ENCODE peak calls at places on chromosome 3, in eight cellular contexts. One of them, this sample, is unnamed.

GRCh38 chr3:132499071-132499470 is 81.8 kb downstream of the DNAJC13 start:
- DNase-seq in brain microvascular endothelial cell: no peak
- DNase-seq in A549: no peak
- DNase-seq in GM12864: no peak
- DNase-seq in CD8-positive, alpha-beta T cell: no peak
- DNase-seq in effector memory CD4-positive, alpha-beta T cell: no peak
- DNase-seq in fibroblast of lung: no peak
- DNase-seq in astrocyte of the spinal cord: no peak
- DNase-seq in this sample: no peak

GRCh38 chr3:56055616-56056350 is 412.5 kb downstream of the ERC2 start:
- DNase-seq in brain microvascular endothelial cell: no peak
- DNase-seq in GM12864: no peak
- DNase-seq in astrocyte of the spinal cord: peak
- DNase-seq in CD8-positive, alpha-beta T cell: no peak
- DNase-seq in effector memory CD4-positive, alpha-beta T cell: no peak
- DNase-seq in A549: no peak
- DNase-seq in fibroblast of lung: no peak
- DNase-seq in this sample: no peak

GRCh38 chr3:13420051-13420816 is at the start of gene NUP210:
- DNase-seq in CD8-positive, alpha-beta T cell: peak
- DNase-seq in brain microvascular endothelial cell: no peak
- DNase-seq in GM12864: no peak
- DNase-seq in effector memory CD4-positive, alpha-beta T cell: no peak
- DNase-seq in fibroblast of lung: no peak
- DNase-seq in astrocyte of the spinal cord: no peak
- DNase-seq in A549: peak
- DNase-seq in this sample: no peak

GRCh38 chr3:45611619-45612018 is 17.1 kb downstream of the LIMD1 start:
- DNase-seq in astrocyte of the spinal cord: peak
- DNase-seq in brain microvascular endothelial cell: no peak
- DNase-seq in fibroblast of lung: no peak
- DNase-seq in effector memory CD4-positive, alpha-beta T cell: no peak
- DNase-seq in GM12864: no peak
- DNase-seq in A549: no peak
- DNase-seq in CD8-positive, alpha-beta T cell: no peak
- DNase-seq in this sample: no peak

GRCh38 chr3:97228966-97229365 is 414.6 kb downstream of the EPHA6 start:
- DNase-seq in A549: no peak
- DNase-seq in effector memory CD4-positive, alpha-beta T cell: no peak
- DNase-seq in CD8-positive, alpha-beta T cell: no peak
- DNase-seq in astrocyte of the spinal cord: no peak
- DNase-seq in fibroblast of lung: no peak
- DNase-seq in GM12864: no peak
- DNase-seq in brain microvascular endothelial cell: no peak
- DNase-seq in this sample: no peak

GRCh38 chr3:181403876-181404660 is 307.7 kb upstream of the SOX2 start:
- DNase-seq in CD8-positive, alpha-beta T cell: no peak
- DNase-seq in GM12864: no peak
- DNase-seq in astrocyte of the spinal cord: no peak
- DNase-seq in effector memory CD4-positive, alpha-beta T cell: no peak
- DNase-seq in A549: no peak
- DNase-seq in brain microvascular endothelial cell: no peak
- DNase-seq in fibroblast of lung: no peak
- DNase-seq in this sample: no peak

GRCh38 chr3:4772171-4772804 is 206.9 kb upstream of the BHLHE40 start:
- DNase-seq in astrocyte of the spinal cord: peak
- DNase-seq in effector memory CD4-positive, alpha-beta T cell: no peak
- DNase-seq in A549: no peak
- DNase-seq in brain microvascular endothelial cell: peak
- DNase-seq in CD8-positive, alpha-beta T cell: no peak
- DNase-seq in fibroblast of lung: peak
- DNase-seq in GM12864: no peak
- DNase-seq in this sample: no peak

GRCh38 chr3:126571078-126571477 is 12.3 kb upstream of the C3orf22 start:
- DNase-seq in brain microvascular endothelial cell: no peak
- DNase-seq in astrocyte of the spinal cord: no peak
- DNase-seq in CD8-positive, alpha-beta T cell: no peak
- DNase-seq in GM12864: no peak
- DNase-seq in A549: no peak
- DNase-seq in effector memory CD4-positive, alpha-beta T cell: no peak
- DNase-seq in fibroblast of lung: no peak
- DNase-seq in this sample: no peak

GRCh38 chr3:156456771-156457224 is 98.1 kb downstream of the SSR3 start:
- DNase-seq in astrocyte of the spinal cord: peak
- DNase-seq in fibroblast of lung: no peak
- DNase-seq in brain microvascular endothelial cell: peak
- DNase-seq in CD8-positive, alpha-beta T cell: no peak
- DNase-seq in effector memory CD4-positive, alpha-beta T cell: no peak
- DNase-seq in A549: no peak
- DNase-seq in GM12864: no peak
- DNase-seq in this sample: no peak

GRCh38 chr3:196624008-196624790 is 15.3 kb upstream of the NRROS start:
- DNase-seq in effector memory CD4-positive, alpha-beta T cell: no peak
- DNase-seq in fibroblast of lung: no peak
- DNase-seq in astrocyte of the spinal cord: no peak
- DNase-seq in brain microvascular endothelial cell: no peak
- DNase-seq in CD8-positive, alpha-beta T cell: no peak
- DNase-seq in GM12864: no peak
- DNase-seq in A549: no peak
- DNase-seq in this sample: no peak

GRCh38 chr3:148092624-148093194 is 605.0 kb upstream of the AGTR1 start:
- DNase-seq in effector memory CD4-positive, alpha-beta T cell: no peak
- DNase-seq in CD8-positive, alpha-beta T cell: no peak
- DNase-seq in GM12864: no peak
- DNase-seq in brain microvascular endothelial cell: no peak
- DNase-seq in astrocyte of the spinal cord: no peak
- DNase-seq in A549: no peak
- DNase-seq in fibroblast of lung: no peak
- DNase-seq in this sample: no peak

GRCh38 chr3:16439163-16439847 is 74.2 kb downstream of the RFTN1 start:
- DNase-seq in astrocyte of the spinal cord: no peak
- DNase-seq in A549: no peak
- DNase-seq in CD8-positive, alpha-beta T cell: no peak
- DNase-seq in brain microvascular endothelial cell: no peak
- DNase-seq in effector memory CD4-positive, alpha-beta T cell: no peak
- DNase-seq in GM12864: no peak
- DNase-seq in fibroblast of lung: no peak
- DNase-seq in this sample: no peak

GRCh38 chr3:9111349-9112265 is 137.8 kb downstream of the SRGAP3 start:
- DNase-seq in GM12864: no peak
- DNase-seq in A549: no peak
- DNase-seq in CD8-positive, alpha-beta T cell: no peak
- DNase-seq in effector memory CD4-positive, alpha-beta T cell: no peak
- DNase-seq in fibroblast of lung: no peak
- DNase-seq in astrocyte of the spinal cord: no peak
- DNase-seq in brain microvascular endothelial cell: no peak
- DNase-seq in this sample: no peak

GRCh38 chr3:8621141-8621540 is 23.5 kb downstream of the SSUH2 start:
- DNase-seq in astrocyte of the spinal cord: no peak
- DNase-seq in effector memory CD4-positive, alpha-beta T cell: no peak
- DNase-seq in brain microvascular endothelial cell: no peak
- DNase-seq in A549: no peak
- DNase-seq in fibroblast of lung: no peak
- DNase-seq in CD8-positive, alpha-beta T cell: no peak
- DNase-seq in GM12864: no peak
- DNase-seq in this sample: no peak

GRCh38 chr3:125110016-125110875 is 54.4 kb upstream of the HEG1 start:
- DNase-seq in CD8-positive, alpha-beta T cell: no peak
- DNase-seq in effector memory CD4-positive, alpha-beta T cell: no peak
- DNase-seq in fibroblast of lung: peak
- DNase-seq in A549: peak
- DNase-seq in GM12864: no peak
- DNase-seq in brain microvascular endothelial cell: peak
- DNase-seq in astrocyte of the spinal cord: peak
- DNase-seq in this sample: no peak
- H3K4me3 ChIP-seq in CD8-positive, alpha-beta T cell: no peak
- H3K4me3 ChIP-seq in effector memory CD4-positive, alpha-beta T cell: no peak
- H3K4me3 ChIP-seq in fibroblast of lung: peak
- H3K4me3 ChIP-seq in A549: no peak
- H3K4me3 ChIP-seq in GM12864: peak
- H3K4me3 ChIP-seq in brain microvascular endothelial cell: no peak
- H3K4me3 ChIP-seq in astrocyte of the spinal cord: peak
- H3K4me3 ChIP-seq in this sample: no peak

GRCh38 chr3:66478923-66479322 is 21.9 kb downstream of the LRIG1 start:
- DNase-seq in brain microvascular endothelial cell: no peak
- DNase-seq in fibroblast of lung: no peak
- DNase-seq in A549: no peak
- DNase-seq in effector memory CD4-positive, alpha-beta T cell: no peak
- DNase-seq in CD8-positive, alpha-beta T cell: no peak
- DNase-seq in GM12864: no peak
- DNase-seq in astrocyte of the spinal cord: no peak
- DNase-seq in this sample: no peak
- H3K4me3 ChIP-seq in brain microvascular endothelial cell: no peak
- H3K4me3 ChIP-seq in fibroblast of lung: no peak
- H3K4me3 ChIP-seq in A549: no peak
- H3K4me3 ChIP-seq in effector memory CD4-positive, alpha-beta T cell: no peak
- H3K4me3 ChIP-seq in CD8-positive, alpha-beta T cell: no peak
- H3K4me3 ChIP-seq in GM12864: no peak
- H3K4me3 ChIP-seq in astrocyte of the spinal cord: no peak
- H3K4me3 ChIP-seq in this sample: no peak

GRCh38 chr3:185932213-185932612 is 5.6 kb downstream of the TRA2B start:
- DNase-seq in brain microvascular endothelial cell: no peak
- DNase-seq in effector memory CD4-positive, alpha-beta T cell: no peak
- DNase-seq in fibroblast of lung: no peak
- DNase-seq in astrocyte of the spinal cord: no peak
- DNase-seq in CD8-positive, alpha-beta T cell: no peak
- DNase-seq in A549: no peak
- DNase-seq in GM12864: no peak
- DNase-seq in this sample: no peak

GRCh38 chr3:185933374-185933950 is 4.4 kb downstream of the TRA2B start:
- DNase-seq in GM12864: no peak
- DNase-seq in CD8-positive, alpha-beta T cell: no peak
- DNase-seq in fibroblast of lung: no peak
- DNase-seq in effector memory CD4-positive, alpha-beta T cell: no peak
- DNase-seq in astrocyte of the spinal cord: no peak
- DNase-seq in brain microvascular endothelial cell: no peak
- DNase-seq in A549: no peak
- DNase-seq in this sample: no peak

GRCh38 chr3:185936814-185937688 is 763 bp downstream of the TRA2B start:
- DNase-seq in GM12864: peak
- DNase-seq in fibroblast of lung: peak
- DNase-seq in effector memory CD4-positive, alpha-beta T cell: peak
- DNase-seq in CD8-positive, alpha-beta T cell: peak
- DNase-seq in A549: peak
- DNase-seq in brain microvascular endothelial cell: peak
- DNase-seq in astrocyte of the spinal cord: peak
- DNase-seq in this sample: peak

GRCh38 chr3:185935465-185936263 is 2.1 kb downstream of the TRA2B start:
- DNase-seq in GM12864: no peak
- DNase-seq in effector memory CD4-positive, alpha-beta T cell: no peak
- DNase-seq in astrocyte of the spinal cord: no peak
- DNase-seq in CD8-positive, alpha-beta T cell: no peak
- DNase-seq in A549: no peak
- DNase-seq in brain microvascular endothelial cell: no peak
- DNase-seq in fibroblast of lung: no peak
- DNase-seq in this sample: no peak

DNA sequence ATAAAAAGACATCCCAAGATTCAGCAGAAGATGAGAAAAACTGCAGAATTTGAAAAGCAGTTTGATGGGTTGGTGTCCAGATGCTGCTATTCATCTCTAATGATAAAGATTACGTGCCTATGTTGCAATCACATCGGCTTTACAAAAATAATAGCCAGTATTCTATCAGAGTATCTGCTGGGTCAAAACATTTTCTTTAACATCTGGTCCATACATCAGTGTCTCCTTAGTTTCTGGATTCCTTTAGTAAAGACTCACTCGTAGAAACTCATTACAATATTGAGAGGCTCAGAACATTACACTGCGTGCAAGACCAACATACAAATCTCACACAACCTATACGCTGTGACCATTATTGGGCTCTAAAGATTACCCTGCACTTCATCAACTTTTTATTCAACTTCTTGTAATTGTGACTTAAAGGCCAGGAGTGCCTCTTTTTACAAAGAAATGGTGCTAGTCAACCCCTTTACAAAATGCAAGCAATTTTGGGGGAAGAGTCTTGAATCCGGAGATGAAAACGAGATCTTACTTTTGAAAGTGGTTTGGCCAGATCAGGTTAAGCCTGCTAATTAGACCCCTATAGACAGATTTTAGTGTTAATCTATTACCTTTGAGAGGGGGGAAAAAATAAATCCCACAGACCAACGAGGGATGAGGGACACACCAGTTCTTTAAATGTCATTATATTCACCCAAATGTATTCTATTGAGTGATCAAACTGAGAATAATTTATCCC is 2.9 kb downstream of the TRA2B start:
- DNase-seq in astrocyte of the spinal cord: no peak
- DNase-seq in brain microvascular endothelial cell: no peak
- DNase-seq in fibroblast of lung: peak
- DNase-seq in A549: no peak
- DNase-seq in CD8-positive, alpha-beta T cell: no peak
- DNase-seq in effector memory CD4-positive, alpha-beta T cell: no peak
- DNase-seq in GM12864: no peak
- DNase-seq in this sample: no peak
- H3K4me3 ChIP-seq in astrocyte of the spinal cord: peak
- H3K4me3 ChIP-seq in brain microvascular endothelial cell: peak
- H3K4me3 ChIP-seq in fibroblast of lung: peak
- H3K4me3 ChIP-seq in A549: peak
- H3K4me3 ChIP-seq in CD8-positive, alpha-beta T cell: peak
- H3K4me3 ChIP-seq in effector memory CD4-positive, alpha-beta T cell: peak
- H3K4me3 ChIP-seq in GM12864: peak
- H3K4me3 ChIP-seq in this sample: peak

GRCh38 chr3:101611023-101611422 is 37.0 kb downstream of the PCNP start:
- DNase-seq in brain microvascular endothelial cell: no peak
- DNase-seq in effector memory CD4-positive, alpha-beta T cell: no peak
- DNase-seq in CD8-positive, alpha-beta T cell: no peak
- DNase-seq in GM12864: peak
- DNase-seq in astrocyte of the spinal cord: no peak
- DNase-seq in fibroblast of lung: no peak
- DNase-seq in A549: no peak
- DNase-seq in this sample: no peak
- H3K4me3 ChIP-seq in brain microvascular endothelial cell: no peak
- H3K4me3 ChIP-seq in effector memory CD4-positive, alpha-beta T cell: no peak
- H3K4me3 ChIP-seq in CD8-positive, alpha-beta T cell: no peak
- H3K4me3 ChIP-seq in GM12864: no peak
- H3K4me3 ChIP-seq in astrocyte of the spinal cord: no peak
- H3K4me3 ChIP-seq in fibroblast of lung: no peak
- H3K4me3 ChIP-seq in A549: no peak
- H3K4me3 ChIP-seq in this sample: no peak

DNA sequence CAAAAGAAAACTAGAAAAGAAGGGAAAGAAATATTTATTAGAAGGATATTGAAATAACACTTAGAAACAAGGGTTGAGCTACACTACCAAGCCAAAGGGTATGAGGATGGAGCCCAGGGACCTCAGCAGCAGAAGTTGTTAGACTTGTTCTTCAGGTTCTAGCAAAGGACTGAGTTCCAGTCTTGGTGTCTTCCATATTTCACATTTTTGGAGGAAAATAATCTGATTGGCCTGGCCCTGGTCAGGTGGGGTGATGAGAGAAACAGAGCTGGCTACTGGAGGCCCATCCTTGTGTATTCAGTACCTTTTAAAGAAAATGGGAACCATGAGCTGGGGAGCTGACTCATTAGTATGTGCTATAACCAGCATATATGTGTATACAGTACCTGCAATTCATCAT is 28.2 kb downstream of the PPP4R2 start:
- DNase-seq in GM12864: no peak
- DNase-seq in CD8-positive, alpha-beta T cell: no peak
- DNase-seq in fibroblast of lung: no peak
- DNase-seq in astrocyte of the spinal cord: no peak
- DNase-seq in A549: no peak
- DNase-seq in brain microvascular endothelial cell: no peak
- DNase-seq in effector memory CD4-positive, alpha-beta T cell: no peak
- DNase-seq in this sample: no peak
- H3K4me3 ChIP-seq in GM12864: no peak
- H3K4me3 ChIP-seq in CD8-positive, alpha-beta T cell: no peak
- H3K4me3 ChIP-seq in fibroblast of lung: no peak
- H3K4me3 ChIP-seq in astrocyte of the spinal cord: no peak
- H3K4me3 ChIP-seq in A549: no peak
- H3K4me3 ChIP-seq in brain microvascular endothelial cell: no peak
- H3K4me3 ChIP-seq in effector memory CD4-positive, alpha-beta T cell: no peak
- H3K4me3 ChIP-seq in this sample: no peak

This sample was measured in NT2/D1.